ENCODE peak calls at places on chromosome 17, in eight cellular contexts. I, Y, L, W, T, S, P and Z are unnamed samples.

GRCh38 chr17:14320734-14321475 is 20.0 kb downstream of the HS3ST3B1 start:
- DNase-seq in P (no peak), T (no peak), W (no peak), S (no peak), Y (no peak), L (no peak), I (no peak), Z (no peak)

GRCh38 chr17:76969598-76970172 is 101.5 kb downstream of the MGAT5B start:
- DNase-seq in S (no peak), L (no peak), I (no peak), Y (no peak), W (peak; percentile 16), P (no peak), T (no peak), Z (no peak)

GRCh38 chr17:17749921-17750320 is 68.7 kb downstream of the RAI1 start:
- DNase-seq in L (peak; percentile 43), T (peak; percentile 34), P (no peak), I (no peak), S (peak; percentile 43), Y (peak; percentile 39), W (peak; percentile 72), Z (peak; percentile 70)

GRCh38 chr17:49783051-49783715 is 5.3 kb upstream of the KAT7 start:
- DNase-seq in W (no peak), I (peak; percentile 54), L (no peak), S (no peak), P (no peak), T (no peak), Y (no peak), Z (no peak)

GRCh38 chr17:82791532-82791931 is 39.7 kb downstream of the TBCD start:
- DNase-seq in I (no peak), T (no peak), P (no peak), W (no peak), S (no peak), L (peak; percentile 98), Y (no peak), Z (no peak)

GRCh38 chr17:16435951-16436886 is 20.8 kb downstream of the TRPV2 start:
- DNase-seq in I (no peak), W (no peak), L (no peak), P (no peak), T (no peak), Y (no peak), S (no peak), Z (no peak)

GRCh38 chr17:9401434-9401833 is 174.2 kb downstream of the STX8 start:
- DNase-seq in I (no peak), P (no peak), S (no peak), T (no peak), Y (no peak), W (no peak), L (peak; percentile 78), Z (no peak)

GRCh38 chr17:17824780-17825614 is 11.8 kb downstream of the SREBF1 start:
- DNase-seq in P (no peak), T (no peak), L (no peak), I (no peak), S (no peak), W (no peak), Y (no peak), Z (no peak)

GRCh38 chr17:46942441-46943217 is 19.7 kb downstream of the GOSR2 start:
- DNase-seq in S (peak; percentile 18), I (peak; percentile 65), P (no peak), Y (no peak), T (peak; percentile 17), L (peak; percentile 75), W (peak; percentile 60), Z (peak; percentile 78)

GRCh38 chr17:45170976-45171337 is 9.3 kb downstream of the HEXIM2 start:
- DNase-seq in T (no peak), L (peak; percentile 52), Y (no peak), I (peak; percentile 67), P (peak; percentile 65), S (no peak), W (peak; percentile 64), Z (peak; percentile 61)

GRCh38 chr17:75645889-75646625 is 12.8 kb downstream of the SMIM5 start:
- DNase-seq in W (peak; percentile 93), Y (no peak), P (no peak), I (no peak), L (no peak), T (no peak), S (no peak), Z (peak; percentile 90)

GRCh38 chr17:56681561-56682266 is 88.2 kb downstream of the NOG start:
- DNase-seq in I (no peak), L (peak; percentile 98), S (no peak), P (no peak), Y (no peak), W (no peak), T (no peak), Z (no peak)

GRCh38 chr17:76272541-76273434 is 7.6 kb downstream of the UBALD2 start:
- DNase-seq in S (no peak), P (no peak), T (no peak), Y (no peak), L (no peak), I (no peak), W (peak; percentile 39), Z (peak; percentile 79)

GRCh38 chr17:64418506-64419339 is 28.1 kb upstream of the PECAM1 start:
- DNase-seq in L (peak; percentile 74), Y (no peak), P (no peak), S (peak; percentile 68), T (no peak), I (no peak), W (no peak), Z (no peak)

GRCh38 chr17:75031972-75032895 is 14.5 kb downstream of the ATP5PD start:
- DNase-seq in L (peak; percentile 84), P (peak; percentile 71), T (peak; percentile 53), W (peak; percentile 58), I (peak; percentile 80), S (peak; percentile 68), Y (peak; percentile 54), Z (peak; percentile 78)

GRCh38 chr17:10380631-10381408 is 8.0 kb upstream of the MYH13 start:
- DNase-seq in Y (no peak), S (no peak), L (peak; percentile 37), I (no peak), P (no peak), T (no peak), W (no peak), Z (no peak)

GRCh38 chr17:30597776-30598288 is 120.6 kb downstream of the GOSR1 start:
- DNase-seq in W (no peak), Y (no peak), S (no peak), T (no peak), P (no peak), L (peak; percentile 52), I (no peak), Z (no peak)
- H3K27ac ChIP-seq in W (no peak overlapping the region), Y (no peak overlapping the region), S (no peak overlapping the region), T (no peak overlapping the region), P (no peak overlapping the region), L (no peak overlapping the region), I (no peak overlapping the region), Z (no peak overlapping the region)

GRCh38 chr17:78384479-78385175 is 6.2 kb downstream of the PGS1 start:
- DNase-seq in T (no peak), L (no peak), S (no peak), I (no peak), Y (no peak), W (no peak), P (no peak), Z (no peak)
- H3K4me1 ChIP-seq in T (peaks cover 69% of the 10 kb centered on the region), L (peaks cover 35% of the 10 kb centered on the region), S (peaks cover 95% of the 10 kb centered on the region), I (peaks cover 17% of the 10 kb centered on the region), Y (peaks cover 91% of the 10 kb centered on the region), W (peaks cover 5% of the 10 kb centered on the region), P (peaks cover 89% of the 10 kb centered on the region), Z (peaks cover 11% of the 10 kb centered on the region)

DNA sequence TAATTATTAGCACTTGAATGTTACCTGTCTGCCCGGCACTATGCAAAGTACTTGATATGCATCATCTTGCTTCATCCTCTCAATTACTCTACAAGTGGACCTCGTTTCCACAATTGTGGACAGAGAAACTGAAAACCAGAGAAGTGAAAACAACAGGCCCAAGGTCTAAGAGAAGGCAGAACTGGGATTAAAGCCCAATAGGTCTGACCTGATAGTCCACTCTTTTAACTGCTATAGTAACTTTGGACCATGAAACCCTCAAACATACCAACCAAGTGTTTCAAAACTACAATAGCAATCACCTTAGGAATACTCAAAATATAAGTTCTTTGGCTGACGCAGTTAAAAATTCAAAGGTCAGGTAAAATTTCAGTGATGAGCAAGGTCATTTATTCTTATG is 7.3 kb downstream of the STAT3 start:
- DNase-seq in Y (no peak), P (no peak), I (no peak), W (no peak), T (no peak), S (no peak), L (no peak), Z (no peak)
- H3K27ac ChIP-seq in Y (no peak overlapping the region), P (peak overlapping the region; percentile 75), I (no peak overlapping the region), W (no peak overlapping the region), T (no peak overlapping the region), S (no peak overlapping the region), L (no peak overlapping the region), Z (no peak overlapping the region)

DNA sequence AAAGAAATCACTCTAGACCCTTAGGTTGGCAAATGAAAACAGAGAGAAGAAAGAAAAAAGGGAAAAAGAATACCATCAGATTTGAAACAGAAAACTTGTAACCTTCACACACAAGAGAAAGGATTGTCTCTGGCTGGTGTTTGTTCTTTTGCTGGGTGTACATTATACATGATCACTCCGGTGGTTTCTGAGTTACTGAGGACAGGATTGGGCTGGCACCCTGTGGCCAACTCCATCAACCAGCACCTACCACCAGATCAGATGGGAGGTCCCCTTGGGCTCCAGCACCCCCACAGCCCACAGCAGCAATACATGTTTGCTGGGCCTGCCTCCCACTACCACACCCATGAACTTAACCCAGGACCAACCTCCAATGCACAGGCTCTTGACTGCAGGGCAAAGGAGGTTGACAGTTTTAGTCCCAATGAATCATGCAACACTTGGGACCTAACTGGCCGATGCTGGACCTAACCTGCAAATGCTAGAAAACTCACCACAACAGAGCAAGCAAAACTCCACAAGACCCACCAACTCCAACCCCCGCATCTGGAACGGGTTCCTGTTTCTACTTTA is 308.3 kb downstream of the SOX9 start:
- DNase-seq in S (no peak), L (no peak), I (no peak), P (no peak), T (no peak), Y (no peak), W (no peak), Z (no peak)
- H3K4me1 ChIP-seq in S (no peaks in the 10 kb centered on the region), L (peaks cover 15% of the 10 kb centered on the region), I (no peaks in the 10 kb centered on the region), P (no peaks in the 10 kb centered on the region), T (no peaks in the 10 kb centered on the region), Y (no peaks in the 10 kb centered on the region), W (peaks cover 5% of the 10 kb centered on the region), Z (peaks cover 66% of the 10 kb centered on the region)

DNA sequence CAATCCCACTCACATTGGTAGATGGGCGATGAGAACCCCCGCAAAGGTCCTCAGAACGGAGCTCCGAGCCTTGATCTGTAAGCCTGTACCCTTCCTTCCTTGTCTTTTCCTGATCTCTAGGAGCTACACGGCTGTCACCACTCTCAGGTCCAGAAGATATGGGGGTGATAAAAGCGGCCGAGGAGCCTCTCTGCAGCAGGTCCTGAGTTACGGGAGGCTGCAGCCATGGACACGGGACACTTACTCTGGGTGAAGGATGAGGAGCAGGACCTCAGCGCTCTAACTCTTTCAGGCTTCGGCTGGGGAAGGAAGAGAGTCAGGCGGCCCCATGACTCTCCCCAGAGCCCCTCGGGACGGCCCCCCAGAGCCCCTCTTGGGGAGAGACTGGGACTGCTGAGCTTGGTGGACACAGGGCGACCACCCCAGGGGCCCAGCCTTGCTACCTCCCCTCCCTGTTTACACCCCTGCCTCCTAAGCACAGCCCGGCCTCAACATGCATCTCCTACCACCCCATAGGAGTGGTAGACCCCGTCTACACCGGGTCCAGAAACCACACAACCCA is 74.4 kb downstream of the SDK2 start:
- DNase-seq in T (no peak), W (no peak), S (no peak), I (no peak), Y (no peak), P (no peak), L (no peak), Z (no peak)
- H3K27ac ChIP-seq in T (no peak overlapping the region), W (no peak overlapping the region), S (no peak overlapping the region), I (no peak overlapping the region), Y (no peak overlapping the region), P (no peak overlapping the region), L (no peak overlapping the region), Z (no peak overlapping the region)